ENCODE peak calls at places on chromosomes 3 and 15, in five cellular contexts. One of them, this sample, is unnamed.

GRCh38 chr3:38153221-38153620 is 12.1 kb upstream of the OXSR1 start:
- DNase-seq in AG08396: no peak
- DNase-seq in GM03348: no peak
- DNase-seq in fibroblast of pulmonary artery: no peak
- DNase-seq in head of caudate nucleus: no peak
- DNase-seq in this sample: no peak

GRCh38 chr3:43162573-43163084 is 56.8 kb upstream of the POMGNT2 start:
- DNase-seq in head of caudate nucleus: no peak
- DNase-seq in fibroblast of pulmonary artery: no peak
- DNase-seq in AG08396: no peak
- DNase-seq in GM03348: no peak
- DNase-seq in this sample: no peak

GRCh38 chr3:172506094-172506493 is 17.1 kb downstream of the TNFSF10 start:
- DNase-seq in AG08396: no peak
- DNase-seq in fibroblast of pulmonary artery: peak
- DNase-seq in head of caudate nucleus: no peak
- DNase-seq in GM03348: no peak
- DNase-seq in this sample: no peak

GRCh38 chr15:49079340-49080039 is 33.2 kb upstream of the SECISBP2L start:
- DNase-seq in AG08396: no peak
- DNase-seq in head of caudate nucleus: no peak
- DNase-seq in fibroblast of pulmonary artery: no peak
- DNase-seq in GM03348: no peak
- DNase-seq in this sample: no peak

GRCh38 chr15:32716216-32716959 is 1.4 kb upstream of the GREM1 start:
- DNase-seq in head of caudate nucleus: no peak
- DNase-seq in GM03348: no peak
- DNase-seq in AG08396: no peak
- DNase-seq in fibroblast of pulmonary artery: no peak
- DNase-seq in this sample: no peak

GRCh38 chr3:100257601-100258000 is 3.2 kb upstream of the TBC1D23 start:
- DNase-seq in fibroblast of pulmonary artery: no peak
- DNase-seq in head of caudate nucleus: no peak
- DNase-seq in AG08396: no peak
- DNase-seq in GM03348: peak
- DNase-seq in this sample: no peak

GRCh38 chr3:16266714-16267113 is 1.7 kb downstream of the OXNAD1 start:
- DNase-seq in fibroblast of pulmonary artery: no peak
- DNase-seq in GM03348: no peak
- DNase-seq in head of caudate nucleus: no peak
- DNase-seq in AG08396: no peak
- DNase-seq in this sample: no peak

GRCh38 chr3:44771424-44772098 is 10.0 kb downstream of the KIF15 start:
- DNase-seq in fibroblast of pulmonary artery: no peak
- DNase-seq in GM03348: no peak
- DNase-seq in AG08396: no peak
- DNase-seq in head of caudate nucleus: no peak
- DNase-seq in this sample: no peak

GRCh38 chr3:32238816-32239637 is 547 bp downstream of the CMTM8 start:
- DNase-seq in fibroblast of pulmonary artery: peak
- DNase-seq in AG08396: peak
- DNase-seq in GM03348: peak
- DNase-seq in head of caudate nucleus: peak
- DNase-seq in this sample: peak

GRCh38 chr3:43055806-43056770 is 49.8 kb downstream of the POMGNT2 start:
- DNase-seq in AG08396: no peak
- DNase-seq in head of caudate nucleus: no peak
- DNase-seq in fibroblast of pulmonary artery: no peak
- DNase-seq in GM03348: no peak
- DNase-seq in this sample: peak

GRCh38 chr3:10466186-10466585 is 39.2 kb downstream of the ATP2B2 start:
- DNase-seq in AG08396: no peak
- DNase-seq in fibroblast of pulmonary artery: no peak
- DNase-seq in head of caudate nucleus: no peak
- DNase-seq in GM03348: no peak
- DNase-seq in this sample: no peak

GRCh38 chr3:188747487-188747886 is 424.3 kb upstream of the TPRG1 start:
- DNase-seq in fibroblast of pulmonary artery: no peak
- DNase-seq in head of caudate nucleus: no peak
- DNase-seq in GM03348: peak
- DNase-seq in AG08396: no peak
- DNase-seq in this sample: no peak

GRCh38 chr3:30114918-30115317 is 491.5 kb upstream of the TGFBR2 start:
- DNase-seq in head of caudate nucleus: no peak
- DNase-seq in GM03348: no peak
- DNase-seq in fibroblast of pulmonary artery: no peak
- DNase-seq in AG08396: no peak
- DNase-seq in this sample: no peak

GRCh38 chr15:38559131-38559530 is 5.5 kb downstream of the RASGRP1 start:
- DNase-seq in AG08396: no peak
- DNase-seq in fibroblast of pulmonary artery: no peak
- DNase-seq in head of caudate nucleus: no peak
- DNase-seq in GM03348: no peak
- DNase-seq in this sample: no peak

GRCh38 chr3:173891272-173892100 is 493.9 kb downstream of the NLGN1 start:
- DNase-seq in AG08396: no peak
- DNase-seq in head of caudate nucleus: no peak
- DNase-seq in fibroblast of pulmonary artery: no peak
- DNase-seq in GM03348: no peak
- DNase-seq in this sample: no peak

GRCh38 chr3:196237203-196237602 is 20.9 kb downstream of the SLC51A start:
- DNase-seq in fibroblast of pulmonary artery: no peak
- DNase-seq in GM03348: no peak
- DNase-seq in AG08396: no peak
- DNase-seq in head of caudate nucleus: no peak
- DNase-seq in this sample: no peak

GRCh38 chr15:31554261-31554660 is 227.6 kb downstream of the KLF13 start:
- DNase-seq in GM03348: peak
- DNase-seq in head of caudate nucleus: no peak
- DNase-seq in AG08396: peak
- DNase-seq in fibroblast of pulmonary artery: peak
- DNase-seq in this sample: no peak

GRCh38 chr3:141392416-141392815 is 24.1 kb downstream of the ZBTB38 start:
- DNase-seq in fibroblast of pulmonary artery: no peak
- DNase-seq in GM03348: no peak
- DNase-seq in head of caudate nucleus: no peak
- DNase-seq in AG08396: no peak
- DNase-seq in this sample: no peak

GRCh38 chr3:122184591-122184929 is 1.1 kb downstream of the CASR start:
- DNase-seq in AG08396: no peak
- DNase-seq in head of caudate nucleus: no peak
- DNase-seq in fibroblast of pulmonary artery: no peak
- DNase-seq in GM03348: no peak
- DNase-seq in this sample: no peak

GRCh38 chr15:75947117-75947516 is 43.4 kb downstream of the FBXO22 start:
- DNase-seq in GM03348: peak
- DNase-seq in head of caudate nucleus: no peak
- DNase-seq in fibroblast of pulmonary artery: peak
- DNase-seq in AG08396: peak
- DNase-seq in this sample: no peak

This sample was measured in osteocyte.